ENCODE peak calls at places on chromosomes 11 and 22, in four cellular contexts. L is IMR-90, W is mammary epithelial cell, C is adrenal gland. S is an unnamed sample. For H3K36me3 and H3K4me1, the result is how much of the 10 kb centered on the place peaks cover.

GRCh38 chr11:36264011-36264410 is 25.2 kb downstream of the COMMD9 start:
- DNase-seq in L (no peak), C (no peak), W (no peak), S (no peak)

GRCh38 chr22:44386386-44387035 is 73.8 kb upstream of the SHISAL1 start:
- DNase-seq in L (no peak), W (no peak), C (no peak), S (no peak)

GRCh38 chr22:31155425-31155824 is 4.6 kb upstream of the RNF185 start:
- DNase-seq in L (peak), W (no peak), C (no peak), S (no peak)

GRCh38 chr11:119776031-119776636 is 47.1 kb upstream of the NECTIN1 start:
- DNase-seq in W (no peak), L (no peak), C (no peak), S (no peak)

GRCh38 chr11:48169706-48170105 is 46.9 kb upstream of the OR4B1 start:
- DNase-seq in L (peak), W (no peak), C (no peak), S (no peak)

GRCh38 chr11:30125461-30125860 is 105.4 kb upstream of the FSHB start:
- DNase-seq in L (no peak), C (no peak), W (no peak), S (no peak)

GRCh38 chr22:36387914-36388864 is at the start of gene MYH9:
- DNase-seq in L (peak), C (peak), W (peak), S (peak)

GRCh38 chr11:67468056-67468455 is 995 bp downstream of the TMEM134 start:
- DNase-seq in W (peak), L (no peak), C (peak), S (no peak)

GRCh38 chr11:134331565-134332188 is at the start of gene GLB1L2:
- DNase-seq in C (peak), L (no peak), W (peak), S (peak)

GRCh38 chr22:43897751-43898261 is 6.0 kb upstream of the PNPLA5 start:
- DNase-seq in W (peak), L (peak), C (peak), S (no peak)

GRCh38 chr11:126764221-126764620 is 236.3 kb downstream of the KIRREL3 start:
- DNase-seq in L (peak), W (no peak), C (no peak), S (no peak)

GRCh38 chr22:25852223-25852622 is 110.2 kb downstream of the MYO18B start:
- DNase-seq in L (no peak), C (no peak), W (no peak), S (no peak)

GRCh38 chr11:73323464-73323863 is 15.4 kb downstream of the ARHGEF17 start:
- DNase-seq in C (peak), L (peak), W (no peak), S (no peak)

GRCh38 chr11:57680552-57680874 is 12.6 kb downstream of the ZDHHC5 start:
- DNase-seq in C (no peak), W (peak), L (peak), S (no peak)

GRCh38 chr22:40183029-40183581 is 5.4 kb downstream of the TNRC6B start:
- DNase-seq in W (peak), C (no peak), L (peak), S (peak)

GRCh38 chr11:105713106-105713505 is 103.2 kb downstream of the GRIA4 start:
- DNase-seq in W (no peak), C (no peak), L (no peak), S (no peak)

GRCh38 chr11:105181100-105181499 is 41.5 kb upstream of the CARD18 start:
- DNase-seq in L (peak), W (peak), C (peak), S (no peak)

GRCh38 chr11:88469828-88470227 is 132.3 kb upstream of the CTSC start:
- DNase-seq in C (no peak), W (no peak), L (peak), S (no peak)

GRCh38 chr22:32557424-32557823 is 82.8 kb downstream of the FBXO7 start:
- DNase-seq in W (peak), L (no peak), C (no peak), S (no peak)

GRCh38 chr11:34749666-34750659 is 129.1 kb downstream of the EHF start:
- DNase-seq in L (peak), C (peak), W (peak), S (no peak)

GRCh38 chr11:87114093-87114492 is 76.4 kb downstream of the TMEM135 start:
- DNase-seq in W (no peak), C (no peak), L (peak), S (no peak)

GRCh38 chr22:47204002-47204979 is 441.8 kb downstream of the TBC1D22A start:
- DNase-seq in C (no peak), L (no peak), W (no peak), S (no peak)

DNA sequence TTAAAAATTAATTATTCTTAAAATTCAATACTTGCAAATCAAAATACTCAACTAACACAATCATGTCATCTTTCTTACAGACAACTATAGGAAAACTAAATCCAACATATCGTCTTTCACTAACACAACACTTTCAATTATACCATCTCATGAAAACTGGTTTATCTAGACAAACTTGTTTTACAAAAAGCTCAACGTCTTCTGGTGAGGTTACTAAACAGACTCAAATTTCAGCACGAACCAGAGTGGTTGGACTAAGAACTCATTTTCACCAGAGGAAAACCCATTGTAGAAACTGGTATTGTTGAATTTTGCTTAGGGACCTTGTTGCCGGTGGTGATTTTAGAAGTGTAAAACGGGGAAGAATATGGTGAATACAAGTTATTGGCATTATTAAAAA is 52.2 kb downstream of the NUP98 start:
- DNase-seq in C (no peak), L (no peak), W (peak), S (no peak)
- H3K36me3 ChIP-seq in C (under half), L (under half), W (under half), S (under half)

GRCh38 chr11:133041928-133042890 is 490.1 kb downstream of the OPCML start:
- DNase-seq in W (no peak), L (no peak), C (no peak), S (no peak)

GRCh38 chr11:133040289-133040893 is 491.9 kb downstream of the OPCML start:
- DNase-seq in L (peak), C (no peak), W (peak), S (no peak)

GRCh38 chr11:133038850-133039249 is 493.5 kb downstream of the OPCML start:
- DNase-seq in C (no peak), L (no peak), W (no peak), S (no peak)

DNA sequence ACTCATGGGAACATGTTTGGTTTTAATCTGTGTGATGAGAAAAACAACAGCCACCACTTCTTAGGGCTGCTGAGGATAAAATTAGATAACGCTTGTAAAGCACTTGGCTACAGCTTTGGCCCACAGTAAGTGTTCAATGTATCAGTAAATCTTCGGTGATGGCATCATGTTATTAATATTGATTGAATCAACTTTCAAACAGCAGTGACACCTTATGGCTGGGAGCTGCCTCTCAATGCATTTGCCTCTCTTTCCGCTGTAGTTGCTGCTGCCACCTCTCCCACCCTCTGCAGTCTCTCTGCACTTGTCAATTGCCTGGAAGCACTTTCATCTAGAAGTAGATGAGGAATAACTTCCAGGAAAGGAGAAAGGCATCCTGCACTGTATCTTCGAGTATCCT is 491.1 kb downstream of the OPCML start:
- DNase-seq in C (no peak), W (no peak), L (no peak), S (no peak)
- TF ChIP-seq CTCF in C (no peak), W (no peak), L (no peak), S (no peak)

GRCh38 chr22:42305967-42306366 is 35.5 kb upstream of the TCF20 start:
- DNase-seq in C (no peak), L (no peak), W (no peak), S (no peak)

GRCh38 chr22:42309865-42310264 is 39.4 kb upstream of the TCF20 start:
- DNase-seq in L (no peak), C (no peak), W (no peak), S (no peak)

GRCh38 chr22:42310301-42310981 is 40.0 kb upstream of the TCF20 start:
- DNase-seq in C (no peak), W (no peak), L (no peak), S (no peak)

GRCh38 chr22:42307806-42308563 is 37.5 kb upstream of the TCF20 start:
- DNase-seq in W (no peak), L (no peak), C (no peak), S (no peak)

DNA sequence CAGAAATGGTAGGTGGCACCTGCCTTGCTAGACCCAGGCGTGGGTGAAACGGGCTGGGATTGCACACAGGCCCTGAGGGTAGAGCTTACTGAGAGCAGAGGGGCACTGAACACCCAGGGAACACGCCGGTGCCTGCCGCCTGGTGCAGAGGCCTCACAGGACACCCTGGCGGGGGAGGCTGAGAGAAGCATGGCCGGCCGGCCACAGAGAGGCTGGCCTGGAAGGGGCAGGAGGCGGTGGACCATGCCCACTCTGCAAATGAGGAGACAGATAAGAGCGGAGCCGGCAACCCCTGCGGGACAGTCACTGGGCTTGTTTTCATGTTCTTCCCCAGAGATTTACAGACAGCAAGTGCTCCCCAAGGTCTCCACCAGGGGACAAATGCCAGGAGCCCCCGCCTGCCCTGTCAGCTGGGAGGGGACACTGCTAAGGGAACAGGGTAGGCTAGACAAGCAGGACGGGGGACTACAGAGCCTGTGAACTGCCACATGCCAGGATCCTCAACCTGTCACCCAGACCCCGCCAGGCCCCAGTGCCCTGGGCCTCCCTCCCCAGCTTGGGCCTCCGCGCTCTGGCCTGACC is 38.5 kb upstream of the TCF20 start:
- DNase-seq in C (no peak), W (no peak), L (no peak), S (no peak)
- H3K4me1 ChIP-seq in C (under half), W (under half), L (under half), S (half or more)

GRCh38 chr11:603154-603553 is 12.6 kb downstream of the IRF7 start:
- DNase-seq in L (no peak), W (no peak), C (no peak), S (no peak)
- H3K36me3 ChIP-seq in L (half or more), W (under half), C (under half), S (under half)

DNA sequence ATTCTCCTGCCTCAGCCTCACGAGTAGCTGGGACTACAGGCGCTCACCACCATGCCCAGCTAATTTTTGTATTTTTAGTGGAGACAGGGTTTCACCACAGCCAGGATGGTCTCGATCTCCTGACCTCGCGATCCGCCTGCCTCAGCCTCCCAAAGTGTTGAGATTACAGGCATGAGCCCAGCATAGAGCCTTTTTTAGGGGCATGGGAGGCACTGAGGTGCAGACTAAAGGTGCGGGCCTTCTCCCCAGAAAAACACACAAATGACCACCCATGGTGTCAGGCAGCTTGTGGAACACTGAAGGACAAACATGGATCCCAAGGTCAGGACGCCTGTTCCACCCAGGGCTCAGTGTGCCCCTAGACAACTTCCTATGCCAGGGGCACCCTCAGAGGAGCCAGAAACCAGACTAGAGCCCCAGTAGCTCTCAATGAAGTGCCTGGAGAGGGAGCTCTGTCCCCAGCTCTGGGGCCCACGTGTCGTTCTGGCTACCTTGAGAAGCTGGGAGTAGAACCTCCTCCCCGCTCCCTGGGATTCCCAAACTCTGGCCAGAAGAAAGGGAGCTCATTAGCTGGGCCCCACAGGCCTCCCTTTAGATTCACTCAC is 21.2 kb upstream of the CD5 start:
- DNase-seq in W (no peak), L (no peak), C (no peak), S (no peak)
- TF ChIP-seq CTCF in W (no peak), L (no peak), C (no peak), S (no peak)